ENCODE peak calls at places on chromosomes 13 and 19, in five cellular contexts. One of them, this sample, is unnamed.
A peak's percentile ranks its signal among the peaks of the same experiment; 100 is the strongest.

GRCh38 chr19:53959176-53959757 is 3.5 kb upstream of the CACNG8 start:
- DNase-seq in lower lobe of right lung: no peak
- DNase-seq in GM03348: no peak
- DNase-seq in progenitor cell of endocrine pancreas: no peak
- DNase-seq in HEK293T: no peak
- DNase-seq in this sample: no peak

GRCh38 chr13:31207630-31208549 is 8.1 kb downstream of the B3GLCT start:
- DNase-seq in progenitor cell of endocrine pancreas: no peak
- DNase-seq in HEK293T: no peak
- DNase-seq in GM03348: peak; percentile 73
- DNase-seq in lower lobe of right lung: no peak
- DNase-seq in this sample: no peak

GRCh38 chr13:111346281-111346680 is 25.8 kb downstream of the TEX29 start:
- DNase-seq in lower lobe of right lung: no peak
- DNase-seq in HEK293T: no peak
- DNase-seq in progenitor cell of endocrine pancreas: no peak
- DNase-seq in GM03348: no peak
- DNase-seq in this sample: no peak

GRCh38 chr19:33064117-33064777 is 441 bp downstream of the RHPN2 start:
- DNase-seq in GM03348: peak; percentile 30
- DNase-seq in progenitor cell of endocrine pancreas: peak; percentile 59
- DNase-seq in lower lobe of right lung: peak; percentile 73
- DNase-seq in HEK293T: peak; percentile 44
- DNase-seq in this sample: peak; percentile 85

GRCh38 chr13:93316848-93317247 is 90.2 kb downstream of the GPC6 start:
- DNase-seq in lower lobe of right lung: no peak
- DNase-seq in progenitor cell of endocrine pancreas: no peak
- DNase-seq in HEK293T: no peak
- DNase-seq in GM03348: no peak
- DNase-seq in this sample: no peak

GRCh38 chr19:11268783-11269267 is 6.5 kb upstream of the DOCK6 start:
- DNase-seq in GM03348: no peak
- DNase-seq in HEK293T: no peak
- DNase-seq in lower lobe of right lung: peak; percentile 60
- DNase-seq in progenitor cell of endocrine pancreas: no peak
- DNase-seq in this sample: no peak

GRCh38 chr19:16249826-16250434 is 52.2 kb downstream of the AP1M1 start:
- DNase-seq in progenitor cell of endocrine pancreas: no peak
- DNase-seq in GM03348: peak; percentile 36
- DNase-seq in HEK293T: no peak
- DNase-seq in lower lobe of right lung: no peak
- DNase-seq in this sample: no peak

GRCh38 chr13:79805317-79805716 is 324.4 kb downstream of the NDFIP2 start:
- DNase-seq in progenitor cell of endocrine pancreas: no peak
- DNase-seq in GM03348: no peak
- DNase-seq in lower lobe of right lung: no peak
- DNase-seq in HEK293T: no peak
- DNase-seq in this sample: no peak

GRCh38 chr19:46351241-46352041 is 4.6 kb downstream of the PPP5C start:
- DNase-seq in lower lobe of right lung: peak; percentile 85
- DNase-seq in progenitor cell of endocrine pancreas: no peak
- DNase-seq in HEK293T: no peak
- DNase-seq in GM03348: peak; percentile 62
- DNase-seq in this sample: no peak

GRCh38 chr19:18282788-18283141 is 1.3 kb upstream of the JUND start:
- DNase-seq in progenitor cell of endocrine pancreas: no peak
- DNase-seq in GM03348: no peak
- DNase-seq in HEK293T: no peak
- DNase-seq in lower lobe of right lung: no peak
- DNase-seq in this sample: no peak

GRCh38 chr19:33040994-33041827 is 23.5 kb downstream of the RHPN2 start:
- DNase-seq in lower lobe of right lung: no peak
- DNase-seq in GM03348: no peak
- DNase-seq in HEK293T: no peak
- DNase-seq in progenitor cell of endocrine pancreas: peak; percentile 25
- DNase-seq in this sample: peak; percentile 86

GRCh38 chr13:84191199-84191598 is 308.9 kb upstream of the SLITRK1 start:
- DNase-seq in lower lobe of right lung: no peak
- DNase-seq in HEK293T: no peak
- DNase-seq in progenitor cell of endocrine pancreas: no peak
- DNase-seq in GM03348: no peak
- DNase-seq in this sample: no peak

GRCh38 chr13:99969934-99970760 is 1.4 kb downstream of the ZIC5 start:
- DNase-seq in lower lobe of right lung: no peak
- DNase-seq in HEK293T: peak; percentile 62
- DNase-seq in progenitor cell of endocrine pancreas: no peak
- DNase-seq in GM03348: no peak
- DNase-seq in this sample: peak; percentile 78

GRCh38 chr13:28849441-28849840 is 29.3 kb downstream of the MTUS2 start:
- DNase-seq in progenitor cell of endocrine pancreas: no peak
- DNase-seq in HEK293T: no peak
- DNase-seq in GM03348: no peak
- DNase-seq in lower lobe of right lung: no peak
- DNase-seq in this sample: no peak

This sample was measured in Caco-2.